ENCODE peak calls at places on chromosomes 6 and 20, in nine cellular contexts. B, Y, W, C, M, I, Q, D and N are unnamed samples. For H3K36me3, the result is how much of the 10 kb centered on the place peaks cover.

GRCh38 chr6:108760158-108761050 is 87.8 kb upstream of the ARMC2 start:
- DNase-seq in M (no peak), Y (no peak), W (no peak), I (no peak), C (peak), D (no peak), B (no peak), Q (no peak), N (no peak)

GRCh38 chr20:62618622-62619529 is 23.4 kb upstream of the SLCO4A1 start:
- DNase-seq in D (no peak), W (no peak), Q (no peak), I (peak), Y (no peak), B (peak), M (no peak), C (no peak), N (no peak)

GRCh38 chr6:324729-325125 is 32.4 kb downstream of the DUSP22 start:
- DNase-seq in Q (no peak), M (no peak), B (no peak), C (no peak), W (no peak), Y (no peak), D (peak), I (no peak), N (no peak)

GRCh38 chr6:111985202-111985731 is 68.6 kb upstream of the CCN6 start:
- DNase-seq in M (no peak), Q (no peak), B (no peak), C (peak), I (no peak), W (peak), D (no peak), Y (no peak), N (peak)

GRCh38 chr20:49482621-49483017 is at the start of gene KCNB1:
- DNase-seq in C (peak), D (peak), M (peak), Y (peak), Q (peak), W (peak), I (peak), B (no peak), N (no peak)

GRCh38 chr6:100344761-100345160 is 120.0 kb downstream of the SIM1 start:
- DNase-seq in W (peak), M (no peak), D (no peak), Q (no peak), B (no peak), Y (no peak), I (no peak), C (peak), N (peak)

GRCh38 chr6:81759782-81760181 is 7.3 kb upstream of the TENT5A start:
- DNase-seq in Q (no peak), I (no peak), W (no peak), B (no peak), Y (no peak), M (no peak), D (no peak), C (peak), N (peak)

GRCh38 chr6:759729-760128 is 66.8 kb upstream of the EXOC2 start:
- DNase-seq in B (no peak), D (no peak), C (no peak), I (no peak), W (no peak), Q (no peak), Y (no peak), M (no peak), N (no peak)

GRCh38 chr20:49586967-49587587 is 19.1 kb upstream of the PTGIS start:
- DNase-seq in Q (no peak), B (no peak), C (peak), I (peak), Y (peak), D (no peak), M (no peak), W (peak), N (no peak)

GRCh38 chr6:93779086-93779858 is 359.9 kb upstream of the EPHA7 start:
- DNase-seq in D (no peak), M (peak), Y (no peak), B (no peak), I (no peak), Q (no peak), W (no peak), C (no peak), N (no peak)

GRCh38 chr6:89547286-89547685 is 91.3 kb downstream of the LYRM2 start:
- DNase-seq in B (no peak), D (no peak), M (no peak), Y (no peak), I (no peak), C (no peak), W (no peak), Q (no peak), N (no peak)

GRCh38 chr6:21984135-21984534 is 312.7 kb downstream of the PRL start:
- DNase-seq in Y (no peak), C (no peak), W (no peak), B (no peak), I (no peak), Q (no peak), D (no peak), M (no peak), N (no peak)

GRCh38 chr6:32436995-32437836 is 2.5 kb upstream of the HLA-DRA start:
- DNase-seq in Q (no peak), W (peak), C (peak), D (no peak), I (no peak), M (no peak), Y (no peak), B (no peak), N (peak)

GRCh38 chr6:17931227-17931626 is 56.2 kb downstream of the KIF13A start:
- DNase-seq in B (no peak), M (no peak), Q (no peak), W (no peak), D (no peak), C (no peak), I (no peak), Y (no peak), N (no peak)

GRCh38 chr6:80382796-80383195 is 276.3 kb downstream of the BCKDHB start:
- DNase-seq in D (no peak), C (peak), W (no peak), B (no peak), Y (no peak), I (no peak), M (no peak), Q (no peak), N (no peak)

GRCh38 chr6:21265264-21266044 is 328.1 kb upstream of the SOX4 start:
- DNase-seq in D (no peak), B (no peak), W (peak), Q (no peak), I (no peak), M (no peak), C (peak), Y (no peak), N (peak)

GRCh38 chr20:40714916-40715315 is 25.9 kb upstream of the MAFB start:
- DNase-seq in I (no peak), Y (no peak), W (no peak), Q (no peak), B (no peak), C (no peak), D (no peak), M (no peak), N (no peak)

GRCh38 chr6:138724015-138724414 is 49.6 kb upstream of the CCDC28A start:
- DNase-seq in B (no peak), W (no peak), I (no peak), C (no peak), D (no peak), Q (no peak), M (peak), Y (no peak), N (no peak)

GRCh38 chr20:62063601-62063980 is 2.1 kb downstream of the TAF4 start:
- DNase-seq in B (no peak), D (peak), W (peak), I (no peak), M (no peak), C (peak), Q (no peak), Y (no peak), N (no peak)

GRCh38 chr6:13294499-13295069 is 33.8 kb downstream of the TBC1D7 start:
- DNase-seq in B (no peak), W (no peak), I (no peak), M (no peak), C (no peak), D (no peak), Q (no peak), Y (no peak), N (no peak)

GRCh38 chr6:149080511-149080910 is 237.0 kb upstream of the TAB2 start:
- DNase-seq in B (no peak), I (no peak), D (no peak), W (peak), Q (no peak), C (peak), M (no peak), Y (no peak), N (no peak)

GRCh38 chr6:33925869-33926268 is 122.1 kb upstream of the MLN start:
- DNase-seq in W (no peak), I (no peak), C (no peak), Q (no peak), M (no peak), Y (no peak), D (no peak), B (no peak), N (no peak)

GRCh38 chr20:36957875-36958667 is 6.6 kb upstream of the SAMHD1 start:
- DNase-seq in D (peak), C (no peak), W (no peak), Y (no peak), B (no peak), M (no peak), I (no peak), Q (no peak), N (no peak)

GRCh38 chr6:139240161-139241010 is 51.4 kb downstream of the TXLNB start:
- DNase-seq in B (no peak), D (no peak), Y (no peak), I (no peak), C (peak), Q (no peak), W (peak), M (no peak), N (peak)

GRCh38 chr6:164108869-164109769 is 694.6 kb downstream of the QKI start:
- DNase-seq in I (peak), D (peak), M (peak), Q (no peak), B (no peak), C (no peak), W (peak), Y (peak), N (peak)

GRCh38 chr20:47821481-47822100 is 36.3 kb upstream of the SULF2 start:
- DNase-seq in Q (no peak), D (no peak), Y (no peak), I (no peak), M (no peak), B (no peak), C (no peak), W (peak), N (peak)

GRCh38 chr6:12262236-12263061 is 27.7 kb upstream of the EDN1 start:
- DNase-seq in I (no peak), M (no peak), D (no peak), C (no peak), W (no peak), B (no peak), Y (no peak), Q (no peak), N (no peak)

GRCh38 chr20:37522258-37523011 is 1.4 kb downstream of the NNAT start:
- DNase-seq in Y (no peak), I (no peak), Q (no peak), C (peak), B (no peak), M (peak), D (peak), W (no peak), N (peak)

GRCh38 chr6:150343434-150343833 is 25.4 kb upstream of the IYD start:
- DNase-seq in M (no peak), Y (no peak), W (peak), Q (no peak), C (peak), D (no peak), B (no peak), I (no peak), N (no peak)

GRCh38 chr6:24009319-24009718 is 116.7 kb upstream of the NRSN1 start:
- DNase-seq in C (no peak), Q (no peak), I (no peak), W (no peak), M (no peak), D (no peak), B (no peak), Y (no peak), N (no peak)

GRCh38 chr6:45697605-45698004 is 318.1 kb downstream of the CLIC5 start:
- DNase-seq in Y (no peak), D (no peak), W (peak), I (no peak), Q (no peak), C (peak), B (no peak), M (no peak), N (peak)

GRCh38 chr6:1091905-1092304 is 220.0 kb upstream of the FOXQ1 start:
- DNase-seq in I (no peak), Q (no peak), C (no peak), B (no peak), Y (no peak), W (no peak), M (no peak), D (no peak), N (no peak)

GRCh38 chr20:60147004-60147403 is 188.8 kb downstream of the CDH26 start:
- DNase-seq in B (no peak), Y (no peak), W (no peak), M (no peak), D (no peak), Q (no peak), C (no peak), I (no peak), N (no peak)

GRCh38 chr6:35185302-35185681 is 28.5 kb upstream of the SCUBE3 start:
- DNase-seq in M (peak), Q (no peak), Y (no peak), I (peak), C (peak), W (peak), B (no peak), D (peak), N (peak)

GRCh38 chr6:7896465-7896987 is 14.1 kb downstream of the TXNDC5 start:
- DNase-seq in C (no peak), M (no peak), Q (no peak), W (no peak), B (no peak), Y (no peak), D (no peak), I (no peak), N (no peak)

GRCh38 chr6:12909828-12910227 is 193.3 kb downstream of the PHACTR1 start:
- DNase-seq in Y (no peak), C (no peak), I (no peak), B (no peak), D (no peak), Q (no peak), M (peak), W (no peak), N (no peak)

GRCh38 chr20:20683922-20684321 is 28.5 kb downstream of the RALGAPA2 start:
- DNase-seq in D (no peak), Y (no peak), I (no peak), W (no peak), Q (no peak), C (no peak), M (no peak), B (no peak), N (no peak)

GRCh38 chr6:82702574-82702973 is 339.0 kb downstream of the TPBG start:
- DNase-seq in W (no peak), B (no peak), Y (no peak), Q (no peak), D (no peak), M (no peak), I (no peak), C (no peak), N (no peak)

GRCh38 chr6:2639876-2640275 is 110.8 kb downstream of the MYLK4 start:
- DNase-seq in I (no peak), B (no peak), D (no peak), Y (no peak), W (no peak), M (no peak), Q (no peak), C (no peak), N (no peak)

GRCh38 chr20:24962510-24962909 is 13.4 kb downstream of the CST7 start:
- DNase-seq in W (no peak), I (no peak), M (no peak), D (no peak), B (no peak), Q (no peak), Y (no peak), C (no peak), N (no peak)

GRCh38 chr20:24963672-24964517 is 14.8 kb downstream of the CST7 start:
- DNase-seq in W (no peak), Y (no peak), C (no peak), B (no peak), Q (no peak), M (no peak), D (peak), I (no peak), N (no peak)

GRCh38 chr20:24966317-24967012 is 17.4 kb downstream of the CST7 start:
- DNase-seq in M (no peak), C (no peak), W (no peak), Y (no peak), B (no peak), Q (no peak), I (peak), D (no peak), N (no peak)

GRCh38 chr20:24964518-24964838 is 15.4 kb downstream of the CST7 start:
- DNase-seq in B (no peak), D (no peak), Y (no peak), W (no peak), Q (no peak), C (no peak), M (no peak), I (no peak), N (no peak)

GRCh38 chr20:24965065-24965919 is 16.2 kb downstream of the CST7 start:
- DNase-seq in D (peak), B (no peak), C (no peak), Y (no peak), M (no peak), I (peak), W (no peak), Q (no peak), N (no peak)
- H3K36me3 ChIP-seq in D (half or more), B (under half), C (under half), Y (under half), M (under half), I (under half), W (under half), Q (half or more), N (under half)

DNA sequence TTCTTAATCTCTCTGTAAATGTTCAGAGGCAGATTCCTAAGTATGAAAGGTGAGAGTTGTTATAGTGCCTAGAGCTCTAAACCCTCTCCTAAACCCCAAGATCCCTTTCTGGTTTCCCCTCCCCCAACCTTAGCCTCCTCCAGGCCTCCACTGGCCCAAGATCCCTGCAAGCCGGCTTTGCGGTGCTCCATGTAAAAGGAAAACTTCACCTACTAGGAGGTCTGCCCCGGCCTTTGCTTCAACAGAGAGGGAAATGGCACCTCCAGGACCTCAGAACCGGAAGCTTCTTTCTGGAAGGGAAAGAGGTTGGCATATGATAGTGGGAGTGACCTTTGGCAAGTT is 2.3 kb downstream of the RRBP1 start:
- DNase-seq in Q (no peak), D (no peak), C (no peak), B (no peak), Y (no peak), W (no peak), M (no peak), I (no peak), N (no peak)
- H3K4me3 ChIP-seq in Q (no peak), D (peak), C (peak), B (peak), Y (no peak), W (peak), M (no peak), I (peak), N (no peak)

DNA sequence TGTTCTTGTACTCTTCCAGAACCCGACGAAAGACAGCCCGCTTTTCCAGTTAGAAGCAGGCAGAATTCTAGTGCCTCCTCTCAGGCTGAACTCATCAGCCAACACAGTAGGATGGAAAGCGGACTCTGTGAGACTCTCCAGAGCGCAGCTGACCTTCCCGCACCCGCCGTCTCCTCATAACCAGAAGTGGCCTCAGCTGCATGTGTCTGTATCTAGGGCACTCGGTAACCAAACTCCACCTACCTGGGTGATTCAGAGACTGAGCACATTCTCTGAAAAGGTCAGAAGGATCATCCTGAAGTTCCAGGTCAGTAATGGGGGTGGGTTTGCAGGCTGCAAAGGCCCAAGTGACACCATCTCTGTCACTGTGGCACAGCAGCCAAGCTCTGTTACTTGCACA is 66.7 kb upstream of the NFATC2 start:
- DNase-seq in D (no peak), M (no peak), Y (no peak), Q (no peak), B (no peak), I (no peak), C (no peak), W (no peak), N (no peak)
- H3K36me3 ChIP-seq in D (under half), M (under half), Y (under half), Q (under half), B (under half), I (under half), C (under half), W (under half), N (under half)

GRCh38 chr6:56246941-56247653 is at the start of gene COL21A1:
- DNase-seq in C (no peak), D (peak), W (peak), B (no peak), Q (no peak), M (peak), I (peak), Y (peak), N (no peak)

GRCh38 chr6:56246544-56246940 is 838 bp downstream of the COL21A1 start:
- DNase-seq in D (no peak), C (no peak), I (no peak), W (no peak), B (no peak), Q (no peak), Y (no peak), M (no peak), N (no peak)

GRCh38 chr6:56244528-56245253 is 2.7 kb downstream of the COL21A1 start:
- DNase-seq in B (no peak), D (no peak), I (no peak), M (no peak), Y (no peak), C (no peak), Q (no peak), W (no peak), N (peak)

GRCh38 chr6:56247654-56248122 is 308 bp upstream of the COL21A1 start:
- DNase-seq in M (no peak), C (no peak), I (no peak), Q (no peak), D (no peak), Y (no peak), B (no peak), W (no peak), N (no peak)

GRCh38 chr6:56245903-56246351 is 1.5 kb downstream of the COL21A1 start:
- DNase-seq in B (no peak), C (peak), W (no peak), I (no peak), M (no peak), Q (no peak), Y (no peak), D (no peak), N (no peak)
- H3K4me3 ChIP-seq in B (no peak), C (no peak), W (no peak), I (no peak), M (no peak), Q (no peak), Y (no peak), D (peak), N (no peak)